ENCODE peak calls at places on chromosomes 3 and 15, in seven cellular contexts. E is adipocyte; Y is hepatocyte; Q is breast epithelium; G is stimulated activated CD4-positive, alpha-beta T cell treated with anti-CD3 and anti-CD28 coated beads, Interleukin-4, amount 100 ng/mL, for 48 hours; H is mesendoderm; P is DMS153. W is an unnamed sample.

GRCh38 chr3:45988804-45989203 is 6.8 kb downstream of the FYCO1 start:
- DNase-seq in E (peak; percentile 79), Y (peak; percentile 30), Q (no peak), G (no peak), H (no peak), P (no peak), W (no peak)

GRCh38 chr15:80252281-80252619 is 237 bp upstream of the CTXND1 start:
- DNase-seq in E (no peak), Y (no peak), Q (no peak), G (no peak), H (peak; percentile 41), P (no peak), W (no peak)

GRCh38 chr15:94119923-94120775 is 111.2 kb upstream of the MCTP2 start:
- DNase-seq in E (peak; percentile 88), Y (peak; percentile 89), Q (peak; percentile 53), G (peak; percentile 8), H (peak; percentile 91), P (peak; percentile 57), W (peak; percentile 46)

GRCh38 chr3:198093082-198093679 is 133.2 kb downstream of the LMLN start:
- DNase-seq in E (no peak), Y (no peak), Q (no peak), G (no peak), H (no peak), P (no peak), W (no peak)

GRCh38 chr3:131217296-131217741 is 164.3 kb upstream of the NUDT16 start:
- DNase-seq in E (peak; percentile 11), Y (peak; percentile 13), Q (no peak), G (no peak), H (no peak), P (no peak), W (no peak)

GRCh38 chr3:141275032-141275422 is 43.4 kb downstream of the PXYLP1 start:
- DNase-seq in E (peak; percentile 43), Y (no peak), Q (no peak), G (no peak), H (no peak), P (no peak), W (no peak)

GRCh38 chr3:52722491-52722890 is 16.6 kb downstream of the SPCS1 start:
- DNase-seq in E (no peak), Y (no peak), Q (no peak), G (no peak), H (no peak), P (no peak), W (no peak)

GRCh38 chr15:89167267-89168176 is 53.9 kb downstream of the RLBP1 start:
- DNase-seq in E (peak; percentile 64), Y (peak; percentile 31), Q (no peak), G (peak; percentile 67), H (peak; percentile 80), P (no peak), W (no peak)

GRCh38 chr15:52208306-52208946 is 17.2 kb upstream of the GNB5 start:
- DNase-seq in E (peak; percentile 51), Y (peak; percentile 77), Q (no peak), G (peak; percentile 61), H (peak; percentile 92), P (no peak), W (peak; percentile 59)

GRCh38 chr3:136109499-136109898 is 86.6 kb downstream of the MSL2 start:
- DNase-seq in E (no peak), Y (no peak), Q (no peak), G (no peak), H (no peak), P (no peak), W (no peak)

GRCh38 chr3:153042088-153042487 is 119.9 kb upstream of the RAP2B start:
- DNase-seq in E (no peak), Y (no peak), Q (no peak), G (no peak), H (no peak), P (no peak), W (no peak)

GRCh38 chr15:73002509-73002908 is 49.8 kb upstream of the NEO1 start:
- DNase-seq in E (peak; percentile 17), Y (no peak), Q (no peak), G (no peak), H (no peak), P (no peak), W (no peak)

W was measured in progenitor cell of endocrine pancreas.